ENCODE peak calls at places on chromosome 15, in eight cellular contexts. W, S, G, X, K, Y, L and F are unnamed samples.

GRCh38 chr15:69282128-69282743 is 16.5 kb upstream of the PAQR5 start:
- DNase-seq in S (no peak), W (no peak), Y (no peak), K (no peak), G (no peak), L (no peak), X (no peak), F (no peak)

GRCh38 chr15:54046093-54046492 is 67.9 kb downstream of the UNC13C start:
- DNase-seq in Y (no peak), S (no peak), G (no peak), K (no peak), L (no peak), X (no peak), W (no peak), F (no peak)

GRCh38 chr15:35980719-35981118 is 434.8 kb upstream of the DPH6 start:
- DNase-seq in L (peak), S (no peak), W (no peak), K (no peak), G (no peak), X (no peak), Y (no peak), F (no peak)

GRCh38 chr15:54066403-54066802 is 88.2 kb downstream of the UNC13C start:
- DNase-seq in L (no peak), X (no peak), S (no peak), Y (no peak), K (no peak), W (no peak), G (no peak), F (no peak)

GRCh38 chr15:56228352-56228751 is 15.3 kb downstream of the RFX7 start:
- DNase-seq in W (no peak), L (no peak), X (no peak), K (no peak), Y (no peak), S (no peak), G (no peak), F (no peak)

GRCh38 chr15:58952751-58953150 is 19.3 kb upstream of the SLTM start:
- DNase-seq in S (no peak), G (no peak), K (no peak), L (peak), W (no peak), Y (peak), X (no peak), F (no peak)

GRCh38 chr15:41331281-41331680 is 1.1 kb downstream of the OIP5 start:
- DNase-seq in G (no peak), X (no peak), S (no peak), Y (no peak), K (no peak), W (no peak), L (no peak), F (no peak)

GRCh38 chr15:60000824-60001641 is 3.1 kb upstream of the FOXB1 start:
- DNase-seq in W (no peak), S (no peak), G (no peak), K (no peak), X (no peak), Y (no peak), L (no peak), F (no peak)

GRCh38 chr15:95944193-95944592 is 386.3 kb upstream of the NR2F2 start:
- DNase-seq in Y (no peak), L (no peak), W (no peak), S (no peak), K (no peak), X (no peak), G (no peak), F (no peak)

GRCh38 chr15:81886586-81886985 is 159.2 kb downstream of the MEX3B start:
- DNase-seq in K (no peak), W (no peak), X (no peak), Y (peak), S (no peak), L (no peak), G (no peak), F (no peak)

GRCh38 chr15:63015618-63016017 is 26.9 kb upstream of the TPM1 start:
- DNase-seq in W (no peak), X (no peak), S (no peak), L (peak), K (no peak), Y (peak), G (no peak), F (no peak)

GRCh38 chr15:99177679-99178078 is 71.7 kb downstream of the TTC23 start:
- DNase-seq in G (no peak), Y (no peak), K (no peak), L (no peak), S (no peak), X (no peak), W (no peak), F (no peak)

GRCh38 chr15:37517506-37517905 is 416.9 kb upstream of the TMCO5A start:
- DNase-seq in L (no peak), X (no peak), G (no peak), S (no peak), W (no peak), Y (no peak), K (no peak), F (no peak)

GRCh38 chr15:67017318-67017717 is 48.1 kb upstream of the SMAD3 start:
- DNase-seq in S (no peak), K (no peak), Y (no peak), G (no peak), W (no peak), X (no peak), L (no peak), F (no peak)

GRCh38 chr15:34039506-34040123 is 611 bp upstream of the AVEN start:
- DNase-seq in K (peak), G (no peak), L (peak), W (no peak), Y (peak), S (peak), X (no peak), F (no peak)

GRCh38 chr15:59656935-59657634 is at the start of gene GTF2A2:
- DNase-seq in G (peak), W (peak), X (peak), L (peak), S (peak), Y (peak), K (peak), F (peak)

GRCh38 chr15:31214864-31215489 is 111.7 kb upstream of the KLF13 start:
- DNase-seq in L (peak), W (no peak), Y (no peak), K (no peak), X (no peak), S (no peak), G (no peak), F (no peak)

GRCh38 chr15:91929509-91929908 is 76.0 kb downstream of the SLCO3A1 start:
- DNase-seq in G (no peak), W (no peak), L (no peak), Y (no peak), K (no peak), S (no peak), X (no peak), F (no peak)

GRCh38 chr15:101504373-101504772 is 14.9 kb upstream of the PCSK6 start:
- DNase-seq in Y (no peak), K (no peak), L (no peak), X (no peak), W (no peak), S (no peak), G (no peak), F (no peak)

GRCh38 chr15:63531586-63531985 is 27.2 kb downstream of the USP3 start:
- DNase-seq in L (no peak), K (no peak), Y (no peak), G (no peak), X (no peak), S (no peak), W (peak), F (peak)

GRCh38 chr15:63212050-63212973 is 22.9 kb downstream of the RAB8B start:
- DNase-seq in G (no peak), L (peak), X (no peak), Y (peak), K (peak), W (no peak), S (no peak), F (no peak)

GRCh38 chr15:45660231-45660979 is 25.6 kb downstream of the SQOR start:
- DNase-seq in X (no peak), S (no peak), K (no peak), Y (no peak), W (no peak), L (no peak), G (no peak), F (peak)

GRCh38 chr15:28929200-28929599 is 43.4 kb downstream of the APBA2 start:
- DNase-seq in S (no peak), W (no peak), G (no peak), X (no peak), Y (no peak), L (no peak), K (no peak), F (no peak)

GRCh38 chr15:70585707-70586034 is 177.7 kb downstream of the UACA start:
- DNase-seq in W (no peak), G (no peak), L (no peak), S (no peak), Y (no peak), K (peak), X (no peak), F (no peak)

GRCh38 chr15:31172606-31173005 is 71.1 kb upstream of the TRPM1 start:
- DNase-seq in W (no peak), X (no peak), G (no peak), L (no peak), S (no peak), K (no peak), Y (no peak), F (no peak)

GRCh38 chr15:49718234-49718633 is 97.4 kb downstream of the DTWD1 start:
- DNase-seq in X (no peak), Y (no peak), S (no peak), G (no peak), L (peak), K (no peak), W (no peak), F (no peak)

GRCh38 chr15:43509002-43509922 is 8.1 kb upstream of the MAP1A start:
- DNase-seq in L (peak), Y (no peak), K (no peak), S (no peak), G (no peak), W (no peak), X (no peak), F (no peak)

GRCh38 chr15:31262901-31263671 is 63.5 kb upstream of the KLF13 start:
- DNase-seq in K (no peak), X (no peak), Y (no peak), S (peak), L (peak), W (peak), G (no peak), F (no peak)

GRCh38 chr15:95013379-95013778 is 782.0 kb downstream of the MCTP2 start:
- DNase-seq in G (no peak), S (no peak), Y (no peak), W (no peak), K (no peak), X (no peak), L (no peak), F (no peak)

GRCh38 chr15:99911824-99912223 is 178.6 kb upstream of the LYSMD4 start:
- DNase-seq in K (no peak), Y (no peak), X (no peak), W (no peak), S (no peak), G (no peak), L (no peak), F (no peak)

GRCh38 chr15:31221936-31222515 is 104.6 kb upstream of the KLF13 start:
- DNase-seq in G (no peak), W (no peak), S (no peak), L (no peak), K (no peak), Y (no peak), X (no peak), F (no peak)

GRCh38 chr15:72592103-72592502 is 62.4 kb upstream of the GOLGA6B start:
- DNase-seq in K (no peak), Y (no peak), L (no peak), S (no peak), G (no peak), X (no peak), W (no peak), F (no peak)

GRCh38 chr15:66834863-66835557 is 133.0 kb downstream of the SMAD6 start:
- DNase-seq in K (no peak), Y (peak), L (no peak), G (no peak), W (no peak), X (no peak), S (no peak), F (no peak)

GRCh38 chr15:37574985-37575384 is 359.5 kb upstream of the TMCO5A start:
- DNase-seq in Y (no peak), S (no peak), G (no peak), L (no peak), W (no peak), K (no peak), X (no peak), F (no peak)

GRCh38 chr15:95327661-95328060 is 1002.8 kb upstream of the NR2F2 start:
- DNase-seq in S (no peak), X (no peak), W (no peak), G (no peak), L (no peak), Y (no peak), K (no peak), F (no peak)

GRCh38 chr15:70088887-70089691 is 8.6 kb downstream of the TLE3 start:
- DNase-seq in K (no peak), S (no peak), W (no peak), L (peak), G (no peak), X (no peak), Y (peak), F (no peak)